ENCODE peak calls at places on chromosomes 7 and 10, in four cellular contexts. One of them, this sample, is unnamed.

GRCh38 chr10:61410353-61410752 is 42.8 kb downstream of the TMEM26 start:
- DNase-seq in mammary epithelial cell: no peak
- DNase-seq in HCT116: no peak
- DNase-seq in heart right ventricle: no peak
- DNase-seq in this sample: no peak

GRCh38 chr10:60737242-60737641 is 41.0 kb upstream of the CDK1 start:
- DNase-seq in mammary epithelial cell: no peak
- DNase-seq in HCT116: no peak
- DNase-seq in heart right ventricle: no peak
- DNase-seq in this sample: no peak

GRCh38 chr10:33875924-33876323 is 541.5 kb upstream of the NRP1 start:
- DNase-seq in mammary epithelial cell: no peak
- DNase-seq in HCT116: no peak
- DNase-seq in heart right ventricle: no peak
- DNase-seq in this sample: no peak

GRCh38 chr10:58557714-58558113 is 45.0 kb downstream of the BICC1 start:
- DNase-seq in mammary epithelial cell: no peak
- DNase-seq in HCT116: no peak
- DNase-seq in heart right ventricle: no peak
- DNase-seq in this sample: no peak

GRCh38 chr7:74612015-74612829 is 45.3 kb upstream of the GTF2I start:
- DNase-seq in mammary epithelial cell: peak; percentile 86
- DNase-seq in HCT116: no peak
- DNase-seq in heart right ventricle: no peak
- DNase-seq in this sample: peak; percentile 66

GRCh38 chr10:120897343-120897742 is 46.2 kb downstream of the WDR11 start:
- DNase-seq in mammary epithelial cell: peak; percentile 64
- DNase-seq in HCT116: no peak
- DNase-seq in heart right ventricle: no peak
- DNase-seq in this sample: no peak

GRCh38 chr7:139808401-139808800 is 20.7 kb upstream of the TBXAS1 start:
- DNase-seq in mammary epithelial cell: no peak
- DNase-seq in HCT116: no peak
- DNase-seq in heart right ventricle: no peak
- DNase-seq in this sample: no peak

GRCh38 chr10:58625070-58625469 is 112.4 kb downstream of the BICC1 start:
- DNase-seq in mammary epithelial cell: peak; percentile 70
- DNase-seq in HCT116: no peak
- DNase-seq in heart right ventricle: no peak
- DNase-seq in this sample: no peak

GRCh38 chr7:84950836-84951235 is 236.0 kb downstream of the SEMA3D start:
- DNase-seq in mammary epithelial cell: no peak
- DNase-seq in HCT116: no peak
- DNase-seq in heart right ventricle: no peak
- DNase-seq in this sample: no peak

GRCh38 chr7:108592633-108593277 is 23.1 kb downstream of the DNAJB9 start:
- DNase-seq in mammary epithelial cell: peak; percentile 12
- DNase-seq in HCT116: no peak
- DNase-seq in heart right ventricle: no peak
- DNase-seq in this sample: no peak

GRCh38 chr7:34108150-34108549 is 202.8 kb downstream of the BMPER start:
- DNase-seq in mammary epithelial cell: no peak
- DNase-seq in HCT116: no peak
- DNase-seq in heart right ventricle: no peak
- DNase-seq in this sample: no peak

GRCh38 chr7:41612386-41612785 is 90.5 kb downstream of the INHBA start:
- DNase-seq in mammary epithelial cell: no peak
- DNase-seq in HCT116: no peak
- DNase-seq in heart right ventricle: no peak
- DNase-seq in this sample: no peak

GRCh38 chr10:62005281-62005680 is 103.8 kb downstream of the ARID5B start:
- DNase-seq in mammary epithelial cell: no peak
- DNase-seq in HCT116: no peak
- DNase-seq in heart right ventricle: no peak
- DNase-seq in this sample: no peak

GRCh38 chr10:34477229-34477628 is 337.9 kb downstream of the PARD3 start:
- DNase-seq in mammary epithelial cell: no peak
- DNase-seq in HCT116: no peak
- DNase-seq in heart right ventricle: no peak
- DNase-seq in this sample: no peak

GRCh38 chr10:76202777-76203176 is 771.4 kb downstream of the LRMDA start:
- DNase-seq in mammary epithelial cell: no peak
- DNase-seq in HCT116: no peak
- DNase-seq in heart right ventricle: no peak
- DNase-seq in this sample: no peak

GRCh38 chr7:123727071-123727837 is 21.5 kb downstream of the WASL start:
- DNase-seq in mammary epithelial cell: peak; percentile 51
- DNase-seq in HCT116: no peak
- DNase-seq in heart right ventricle: no peak
- DNase-seq in this sample: no peak

GRCh38 chr7:116509982-116510579 is 10.5 kb downstream of the CAV2 start:
- DNase-seq in mammary epithelial cell: no peak
- DNase-seq in HCT116: no peak
- DNase-seq in heart right ventricle: no peak
- DNase-seq in this sample: no peak

GRCh38 chr7:48035967-48036478 is 680 bp downstream of the C7orf57 start:
- DNase-seq in mammary epithelial cell: peak; percentile 17
- DNase-seq in HCT116: no peak
- DNase-seq in heart right ventricle: peak; percentile 15
- DNase-seq in this sample: peak; percentile 70

GRCh38 chr10:82811621-82812020 is 936.6 kb downstream of the NRG3 start:
- DNase-seq in mammary epithelial cell: peak; percentile 26
- DNase-seq in HCT116: no peak
- DNase-seq in heart right ventricle: no peak
- DNase-seq in this sample: no peak

GRCh38 chr10:73992899-73993788 is 4.8 kb upstream of the VCL start:
- DNase-seq in mammary epithelial cell: peak; percentile 19
- DNase-seq in HCT116: no peak
- DNase-seq in heart right ventricle: no peak
- DNase-seq in this sample: no peak

GRCh38 chr7:12199363-12199762 is 11.7 kb upstream of the TMEM106B start:
- DNase-seq in mammary epithelial cell: no peak
- DNase-seq in HCT116: no peak
- DNase-seq in heart right ventricle: no peak
- DNase-seq in this sample: no peak

GRCh38 chr7:30928254-30928872 is 16.7 kb downstream of the AQP1 start:
- DNase-seq in mammary epithelial cell: no peak
- DNase-seq in HCT116: no peak
- DNase-seq in heart right ventricle: no peak
- DNase-seq in this sample: peak; percentile 42

GRCh38 chr10:73159038-73159648 is 8.7 kb downstream of the ECD start:
- DNase-seq in mammary epithelial cell: peak; percentile 30
- DNase-seq in HCT116: no peak
- DNase-seq in heart right ventricle: peak; percentile 47
- DNase-seq in this sample: no peak

GRCh38 chr10:4825868-4826787 is at the start of gene AKR1E2:
- DNase-seq in mammary epithelial cell: peak; percentile 81
- DNase-seq in HCT116: peak; percentile 83
- DNase-seq in heart right ventricle: peak; percentile 94
- DNase-seq in this sample: peak; percentile 93

GRCh38 chr7:23893172-23893941 is 183.3 kb downstream of the STK31 start:
- DNase-seq in mammary epithelial cell: peak; percentile 33
- DNase-seq in HCT116: no peak
- DNase-seq in heart right ventricle: no peak
- DNase-seq in this sample: no peak

GRCh38 chr7:51543801-51544553 is 227.4 kb upstream of the COBL start:
- DNase-seq in mammary epithelial cell: no peak
- DNase-seq in HCT116: no peak
- DNase-seq in heart right ventricle: no peak
- DNase-seq in this sample: no peak

GRCh38 chr10:75103881-75104686 is 7.4 kb upstream of the SAMD8 start:
- DNase-seq in mammary epithelial cell: peak; percentile 41
- DNase-seq in HCT116: no peak
- DNase-seq in heart right ventricle: no peak
- DNase-seq in this sample: peak; percentile 53

GRCh38 chr7:70614237-70614984 is 517.5 kb upstream of the GALNT17 start:
- DNase-seq in mammary epithelial cell: peak; percentile 53
- DNase-seq in HCT116: no peak
- DNase-seq in heart right ventricle: peak; percentile 74
- DNase-seq in this sample: peak; percentile 87

GRCh38 chr10:117757121-117757795 is 214.7 kb downstream of the EMX2 start:
- DNase-seq in mammary epithelial cell: no peak
- DNase-seq in HCT116: no peak
- DNase-seq in heart right ventricle: no peak
- DNase-seq in this sample: no peak

GRCh38 chr7:130367836-130368235 is 12.5 kb upstream of the CPA1 start:
- DNase-seq in mammary epithelial cell: no peak
- DNase-seq in HCT116: no peak
- DNase-seq in heart right ventricle: no peak
- DNase-seq in this sample: no peak

GRCh38 chr7:130369110-130369711 is 11.1 kb upstream of the CPA1 start:
- DNase-seq in mammary epithelial cell: no peak
- DNase-seq in HCT116: no peak
- DNase-seq in heart right ventricle: no peak
- DNase-seq in this sample: no peak

GRCh38 chr7:130367088-130367755 is 13.1 kb upstream of the CPA1 start:
- DNase-seq in mammary epithelial cell: no peak
- DNase-seq in HCT116: no peak
- DNase-seq in heart right ventricle: no peak
- DNase-seq in this sample: no peak

GRCh38 chr7:130369831-130370230 is 10.5 kb upstream of the CPA1 start:
- DNase-seq in mammary epithelial cell: no peak
- DNase-seq in HCT116: no peak
- DNase-seq in heart right ventricle: no peak
- DNase-seq in this sample: no peak

DNA sequence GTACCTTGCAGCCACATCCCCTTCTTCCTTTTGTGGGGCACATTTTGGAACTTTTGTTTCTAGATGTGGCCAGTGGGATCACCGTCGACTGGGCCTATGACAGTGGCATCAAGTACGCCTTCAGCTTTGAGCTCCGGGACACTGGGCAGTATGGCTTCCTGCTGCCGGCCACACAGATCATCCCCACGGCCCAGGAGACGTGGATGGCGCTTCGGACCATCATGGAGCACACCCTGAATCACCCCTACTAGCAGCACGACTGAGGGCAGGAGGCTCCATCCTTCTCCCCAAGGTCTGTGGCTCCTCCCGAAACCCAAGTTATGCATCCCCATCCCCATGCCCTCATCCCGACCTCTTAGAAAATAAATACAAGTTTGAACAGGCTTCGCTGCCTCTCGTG is 11.9 kb upstream of the CPA1 start:
- DNase-seq in mammary epithelial cell: no peak
- DNase-seq in HCT116: no peak
- DNase-seq in heart right ventricle: no peak
- DNase-seq in this sample: no peak
- H3K4me1 ChIP-seq in mammary epithelial cell: peaks cover 71% of the 10 kb centered on the region
- H3K4me1 ChIP-seq in HCT116: peaks cover 57% of the 10 kb centered on the region
- H3K4me1 ChIP-seq in heart right ventricle: peaks cover 2% of the 10 kb centered on the region
- H3K4me1 ChIP-seq in this sample: no peaks in the 10 kb centered on the region

GRCh38 chr7:122362473-122362872 is 57.9 kb upstream of the FEZF1 start:
- DNase-seq in mammary epithelial cell: no peak
- DNase-seq in HCT116: no peak
- DNase-seq in heart right ventricle: no peak
- DNase-seq in this sample: no peak
- H3K4me1 ChIP-seq in mammary epithelial cell: no peaks in the 10 kb centered on the region
- H3K4me1 ChIP-seq in HCT116: no peaks in the 10 kb centered on the region
- H3K4me1 ChIP-seq in heart right ventricle: no peaks in the 10 kb centered on the region
- H3K4me1 ChIP-seq in this sample: no peaks in the 10 kb centered on the region

GRCh38 chr10:80470266-80470665 is 16.2 kb downstream of the TSPAN14 start:
- DNase-seq in mammary epithelial cell: no peak
- DNase-seq in HCT116: no peak
- DNase-seq in heart right ventricle: no peak
- DNase-seq in this sample: no peak
- H3K4me1 ChIP-seq in mammary epithelial cell: peaks cover 81% of the 10 kb centered on the region
- H3K4me1 ChIP-seq in HCT116: peaks cover 91% of the 10 kb centered on the region
- H3K4me1 ChIP-seq in heart right ventricle: peaks cover 13% of the 10 kb centered on the region
- H3K4me1 ChIP-seq in this sample: no peaks in the 10 kb centered on the region

DNA sequence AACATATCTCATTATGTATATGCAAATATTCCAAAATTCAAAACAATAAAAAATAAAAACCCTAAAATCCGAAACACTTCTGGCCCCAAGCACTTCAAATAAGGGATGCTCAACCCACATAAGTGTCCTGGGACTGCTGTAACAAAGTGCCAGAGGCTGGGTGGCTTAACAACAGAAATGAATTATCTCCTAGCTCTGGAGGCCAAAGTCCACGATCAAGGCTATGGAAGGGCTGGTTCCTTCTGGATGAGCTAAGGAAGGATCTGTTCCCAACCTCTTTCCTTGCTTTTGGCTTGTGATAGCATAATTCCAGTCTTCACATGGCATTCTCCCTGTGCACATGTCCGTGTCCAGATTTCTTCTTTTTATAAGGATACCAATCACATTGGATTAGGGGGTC is 181.6 kb upstream of the NFE2L3 start:
- DNase-seq in mammary epithelial cell: no peak
- DNase-seq in HCT116: no peak
- DNase-seq in heart right ventricle: no peak
- DNase-seq in this sample: no peak
- H3K4me1 ChIP-seq in mammary epithelial cell: no peaks in the 10 kb centered on the region
- H3K4me1 ChIP-seq in HCT116: no peaks in the 10 kb centered on the region
- H3K4me1 ChIP-seq in heart right ventricle: no peaks in the 10 kb centered on the region
- H3K4me1 ChIP-seq in this sample: no peaks in the 10 kb centered on the region

DNA sequence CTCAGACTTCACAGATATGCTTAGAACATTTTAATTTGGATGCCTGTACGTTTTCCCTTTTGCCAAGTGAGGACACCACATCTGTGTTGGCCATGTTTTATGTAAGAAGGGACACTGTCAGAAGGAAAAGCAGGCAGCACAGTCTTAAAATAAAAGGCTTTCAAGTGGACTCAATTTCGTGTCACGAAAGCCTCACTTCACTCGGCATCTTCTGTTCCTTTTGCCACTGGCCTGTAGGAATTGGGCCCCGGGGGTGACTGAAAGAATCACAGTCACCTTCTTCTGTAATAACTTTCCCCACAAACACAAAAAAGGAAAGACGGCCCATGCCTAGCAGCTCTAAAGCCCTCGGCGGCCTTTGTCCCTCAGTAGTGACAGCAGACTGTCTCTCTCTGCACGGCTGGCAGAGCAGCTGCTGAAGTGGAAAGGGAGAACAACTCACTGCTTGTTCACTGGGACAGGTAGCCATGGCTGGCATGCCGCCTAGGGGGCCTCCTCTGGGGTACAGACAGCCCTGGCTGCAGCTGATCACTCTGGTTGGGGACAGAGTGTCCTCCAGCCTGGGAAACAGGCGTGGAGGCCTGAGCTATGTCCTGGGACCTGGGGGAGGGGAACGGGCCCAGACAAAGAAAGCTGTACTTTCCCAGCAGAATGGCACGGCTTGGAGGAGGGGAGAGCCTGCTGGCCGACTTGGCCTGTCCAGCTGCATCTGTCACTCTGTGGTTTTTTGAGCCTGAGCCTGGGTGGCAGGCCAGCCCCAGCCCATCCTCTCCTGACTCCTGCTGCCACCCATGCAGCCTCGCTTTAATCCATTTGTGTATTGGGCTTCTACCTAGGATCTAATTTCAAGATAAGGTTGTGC is 4.4 kb downstream of the RASSF4 start:
- DNase-seq in mammary epithelial cell: no peak
- DNase-seq in HCT116: no peak
- DNase-seq in heart right ventricle: peak; percentile 65
- DNase-seq in this sample: peak; percentile 87
- H3K4me1 ChIP-seq in mammary epithelial cell: peaks cover 12% of the 10 kb centered on the region
- H3K4me1 ChIP-seq in HCT116: peaks cover 16% of the 10 kb centered on the region
- H3K4me1 ChIP-seq in heart right ventricle: peaks cover 44% of the 10 kb centered on the region
- H3K4me1 ChIP-seq in this sample: no peaks in the 10 kb centered on the region

This sample was measured in sigmoid colon.